ENCODE peak calls at places on chromosomes 6 and 20, in nine cellular contexts. Z is activated T-helper 1 cell treated with anti-CD3 and anti-CD28 coated beads, Interleukin-12 subunit alpha, Interleukin-12 subunit beta, Interleukin-2, Interleukin-4 antibody, amounts not matched to agents 30 ng/mL and 10 ng/mL and 1 ng/mL, durations not matched to agents 14 hours and 24 hours and 36 hours; S is pancreas; R is transverse colon; B is activated effector memory CD4-positive, alpha-beta T cell treated with anti-CD3 and anti-CD28 coated beads, Interleukin-2, amount 50 U/mL, for 16 hours; Y is kidney glomerular epithelial cell; J is HTR-8/SVneo; K is iPS-NIHi11; G is activated gamma-delta T cell treated with Interleukin-2 at 50 U/mL for 16 hours. E is an unnamed sample.

GRCh38 chr6:126195625-126196236 is 144.2 kb upstream of the CENPW start:
- DNase-seq in R (no peak), Y (no peak), B (no peak), J (no peak), K (no peak), S (no peak), Z (no peak), G (no peak), E (no peak)

GRCh38 chr6:20313086-20313485 is 88.6 kb upstream of the E2F3 start:
- DNase-seq in J (no peak), Y (no peak), G (no peak), R (no peak), K (no peak), S (no peak), B (no peak), Z (no peak), E (no peak)

GRCh38 chr20:1961374-1961773 is 32.5 kb downstream of the PDYN start:
- DNase-seq in Z (no peak), Y (no peak), S (no peak), K (no peak), G (no peak), B (no peak), R (no peak), J (no peak), E (no peak)

GRCh38 chr6:165735065-165735464 is 72.0 kb upstream of the PDE10A start:
- DNase-seq in Y (no peak), R (no peak), J (no peak), B (no peak), G (no peak), K (no peak), S (no peak), Z (no peak), E (no peak)

GRCh38 chr6:90716345-90716744 is 129.5 kb upstream of the MAP3K7 start:
- DNase-seq in Y (no peak), B (no peak), Z (no peak), R (no peak), J (no peak), G (no peak), K (no peak), S (no peak), E (no peak)

GRCh38 chr20:54914995-54915394 is 439.6 kb downstream of the DOK5 start:
- DNase-seq in R (no peak), S (no peak), Z (no peak), G (no peak), J (no peak), Y (no peak), K (no peak), B (no peak), E (no peak)

GRCh38 chr20:50388733-50389436 is 121.3 kb upstream of the PTPN1 start:
- DNase-seq in K (no peak), Y (no peak), R (no peak), J (no peak), S (no peak), Z (no peak), B (no peak), G (no peak), E (no peak)

GRCh38 chr20:15930324-15931305 is 642.6 kb downstream of the KIF16B start:
- DNase-seq in K (peak), J (no peak), B (no peak), R (no peak), G (no peak), Y (peak), S (no peak), Z (no peak), E (peak)

GRCh38 chr6:150417899-150418824 is 49.4 kb downstream of the IYD start:
- DNase-seq in R (peak), S (no peak), Z (peak), K (peak), J (peak), Y (peak), G (no peak), B (no peak), E (peak)

GRCh38 chr6:150992279-150992678 is 126.8 kb downstream of the MTHFD1L start:
- DNase-seq in B (no peak), J (no peak), S (no peak), G (no peak), R (no peak), K (no peak), Z (no peak), Y (no peak), E (no peak)

E was measured in A549.